ENCODE peak calls at places on chromosomes 5 and 9, in four cellular contexts. One of them, this sample, is unnamed. For H3K27me3, the result is how much of the 10 kb centered on the place peaks cover.

GRCh38 chr5:79750611-79751510 is 61.2 kb downstream of the CMYA5 start:
- DNase-seq in PC-9: no peak
- DNase-seq in IMR-90: no peak
- DNase-seq in MM.1S: no peak
- DNase-seq in this sample: no peak

GRCh38 chr5:169050146-169050571 is 250.8 kb downstream of the SLIT3 start:
- DNase-seq in IMR-90: no peak
- DNase-seq in PC-9: no peak
- DNase-seq in MM.1S: no peak
- DNase-seq in this sample: no peak

GRCh38 chr5:52725065-52725746 is 62.5 kb upstream of the ITGA1 start:
- DNase-seq in IMR-90: peak
- DNase-seq in PC-9: peak
- DNase-seq in MM.1S: peak
- DNase-seq in this sample: no peak

GRCh38 chr9:38346811-38347735 is 45.4 kb upstream of the ALDH1B1 start:
- DNase-seq in PC-9: no peak
- DNase-seq in IMR-90: no peak
- DNase-seq in MM.1S: no peak
- DNase-seq in this sample: no peak

GRCh38 chr5:36028816-36029465 is 37.7 kb downstream of the UGT3A2 start:
- DNase-seq in IMR-90: no peak
- DNase-seq in MM.1S: no peak
- DNase-seq in PC-9: no peak
- DNase-seq in this sample: no peak

GRCh38 chr5:102511666-102512065 is 12.9 kb upstream of the SLCO6A1 start:
- DNase-seq in PC-9: no peak
- DNase-seq in MM.1S: no peak
- DNase-seq in IMR-90: no peak
- DNase-seq in this sample: no peak

GRCh38 chr9:73042155-73042554 is 89.3 kb upstream of the ALDH1A1 start:
- DNase-seq in MM.1S: no peak
- DNase-seq in PC-9: no peak
- DNase-seq in IMR-90: no peak
- DNase-seq in this sample: no peak

GRCh38 chr9:101479337-101480045 is 43.9 kb upstream of the ALDOB start:
- DNase-seq in IMR-90: no peak
- DNase-seq in MM.1S: no peak
- DNase-seq in PC-9: no peak
- DNase-seq in this sample: no peak

GRCh38 chr5:57341380-57341979 is 141.1 kb downstream of the ACTBL2 start:
- DNase-seq in IMR-90: no peak
- DNase-seq in MM.1S: no peak
- DNase-seq in PC-9: no peak
- DNase-seq in this sample: no peak

GRCh38 chr9:33130501-33130900 is 36.6 kb downstream of the B4GALT1 start:
- DNase-seq in IMR-90: peak
- DNase-seq in MM.1S: no peak
- DNase-seq in PC-9: peak
- DNase-seq in this sample: no peak

GRCh38 chr5:124402144-124402581 is 344.3 kb downstream of the ZNF608 start:
- DNase-seq in PC-9: peak
- DNase-seq in IMR-90: peak
- DNase-seq in MM.1S: no peak
- DNase-seq in this sample: peak

GRCh38 chr9:135328485-135329417 is 150.8 kb upstream of the PPP1R26 start:
- DNase-seq in MM.1S: no peak
- DNase-seq in IMR-90: no peak
- DNase-seq in PC-9: no peak
- DNase-seq in this sample: no peak

GRCh38 chr5:3120013-3120412 is 368.5 kb upstream of the IRX2 start:
- DNase-seq in PC-9: no peak
- DNase-seq in IMR-90: no peak
- DNase-seq in MM.1S: no peak
- DNase-seq in this sample: no peak

DNA sequence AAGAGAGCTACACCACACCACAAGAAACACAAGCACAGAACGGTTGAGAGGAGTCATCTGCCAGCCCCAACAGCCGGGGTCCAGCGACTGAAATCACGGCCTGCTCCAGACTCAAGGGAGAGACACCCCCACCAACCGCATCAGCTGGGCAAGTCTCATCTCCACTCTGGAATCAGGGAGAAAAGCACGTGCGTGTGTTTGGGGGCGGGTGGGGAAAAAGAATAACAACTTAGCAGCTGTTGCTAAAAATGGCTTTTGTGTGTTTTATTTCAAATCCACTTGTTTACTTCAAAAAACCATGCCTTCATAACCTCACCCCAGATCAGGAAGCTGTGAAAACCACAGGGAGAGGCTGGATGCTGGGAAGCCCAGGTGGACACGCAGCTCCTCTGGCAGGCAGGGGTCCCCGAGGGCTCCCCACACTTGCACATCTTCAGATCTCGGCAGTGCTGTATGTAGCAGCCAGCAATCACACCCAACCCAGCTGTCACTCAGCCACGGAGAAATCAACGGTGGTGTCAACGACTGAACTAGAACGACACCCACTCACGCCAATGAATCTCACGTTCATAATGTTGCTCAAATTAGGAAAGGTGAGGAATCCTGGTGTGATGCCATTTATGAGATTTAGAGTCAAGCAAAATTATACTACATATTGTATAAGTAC is 19.0 kb downstream of the PNPLA7 start:
- DNase-seq in MM.1S: no peak
- DNase-seq in IMR-90: peak
- DNase-seq in PC-9: no peak
- DNase-seq in this sample: no peak
- H3K27ac ChIP-seq in MM.1S: no peak
- H3K27ac ChIP-seq in IMR-90: no peak
- H3K27ac ChIP-seq in PC-9: no peak
- H3K27ac ChIP-seq in this sample: no peak

DNA sequence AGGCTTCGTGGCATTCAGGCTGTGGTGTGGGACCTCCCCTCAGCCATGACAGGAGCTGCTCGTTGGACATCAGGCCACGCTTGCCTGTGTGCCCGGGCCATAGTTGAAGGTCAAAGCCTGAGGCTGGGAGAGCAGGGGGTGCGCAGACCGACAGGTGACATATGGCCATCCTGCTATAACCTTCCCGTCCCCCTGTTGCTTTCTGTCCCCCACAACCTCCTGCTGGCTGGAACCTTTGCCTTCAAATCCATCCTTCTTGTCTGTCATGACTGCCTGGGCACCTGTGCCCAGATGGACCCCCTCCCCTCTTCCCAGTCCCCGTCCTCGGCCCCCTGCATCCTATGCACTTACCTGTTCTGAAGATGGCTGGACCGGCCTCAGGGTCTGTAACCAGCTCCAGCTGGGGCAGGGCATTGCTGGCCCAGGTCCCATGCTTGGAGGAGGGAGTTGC is 83.2 kb downstream of the WNK2 start:
- DNase-seq in PC-9: no peak
- DNase-seq in IMR-90: no peak
- DNase-seq in MM.1S: no peak
- DNase-seq in this sample: no peak
- H3K27me3 ChIP-seq in PC-9: under half
- H3K27me3 ChIP-seq in IMR-90: under half
- H3K27me3 ChIP-seq in MM.1S: under half
- H3K27me3 ChIP-seq in this sample: under half

GRCh38 chr5:151081426-151082273 is 816 bp upstream of the TNIP1 start:
- DNase-seq in PC-9: no peak
- DNase-seq in IMR-90: peak
- DNase-seq in MM.1S: no peak
- DNase-seq in this sample: peak

GRCh38 chr5:151084363-151084762 is 3.5 kb upstream of the TNIP1 start:
- DNase-seq in IMR-90: peak
- DNase-seq in PC-9: no peak
- DNase-seq in MM.1S: no peak
- DNase-seq in this sample: peak

GRCh38 chr5:151082274-151082902 is 1.6 kb upstream of the TNIP1 start:
- DNase-seq in PC-9: no peak
- DNase-seq in IMR-90: peak
- DNase-seq in MM.1S: no peak
- DNase-seq in this sample: no peak

GRCh38 chr5:151080620-151081425 is at the start of gene TNIP1:
- DNase-seq in PC-9: peak
- DNase-seq in MM.1S: peak
- DNase-seq in IMR-90: peak
- DNase-seq in this sample: peak

DNA sequence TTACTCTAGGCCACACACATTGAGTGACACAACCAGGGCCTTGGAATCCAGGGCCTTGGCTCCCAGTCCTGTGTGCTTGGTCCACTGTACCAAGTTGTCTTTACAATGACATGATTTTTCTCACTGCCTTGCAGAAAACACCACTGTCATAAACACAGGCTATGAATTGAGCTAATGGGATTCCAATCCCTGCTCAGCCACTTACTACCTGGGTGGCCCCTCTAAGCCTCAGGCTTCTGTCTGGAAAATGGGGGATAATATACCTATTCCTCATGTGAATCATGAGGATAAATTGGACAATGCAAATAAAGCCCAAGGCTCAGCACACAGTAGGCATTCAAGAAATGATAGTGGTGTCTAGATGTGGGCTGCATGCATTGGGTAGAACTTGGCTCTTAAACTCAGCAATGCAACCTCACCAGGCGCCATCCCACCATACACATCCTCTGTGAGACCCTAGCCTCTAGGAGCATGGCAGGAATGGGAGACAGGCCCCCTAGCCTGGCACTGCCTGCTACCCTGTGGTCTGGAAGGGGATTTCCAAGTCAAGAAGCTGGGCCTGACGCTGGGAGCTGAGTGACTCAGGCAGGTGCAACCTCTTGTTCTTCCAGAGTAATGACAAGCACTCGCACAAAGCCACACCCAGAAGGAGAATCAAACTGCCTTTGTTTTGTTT is 2.3 kb upstream of the TNIP1 start:
- DNase-seq in IMR-90: peak
- DNase-seq in PC-9: peak
- DNase-seq in MM.1S: peak
- DNase-seq in this sample: peak
- H3K27ac ChIP-seq in IMR-90: no peak
- H3K27ac ChIP-seq in PC-9: peak
- H3K27ac ChIP-seq in MM.1S: peak
- H3K27ac ChIP-seq in this sample: peak

DNA sequence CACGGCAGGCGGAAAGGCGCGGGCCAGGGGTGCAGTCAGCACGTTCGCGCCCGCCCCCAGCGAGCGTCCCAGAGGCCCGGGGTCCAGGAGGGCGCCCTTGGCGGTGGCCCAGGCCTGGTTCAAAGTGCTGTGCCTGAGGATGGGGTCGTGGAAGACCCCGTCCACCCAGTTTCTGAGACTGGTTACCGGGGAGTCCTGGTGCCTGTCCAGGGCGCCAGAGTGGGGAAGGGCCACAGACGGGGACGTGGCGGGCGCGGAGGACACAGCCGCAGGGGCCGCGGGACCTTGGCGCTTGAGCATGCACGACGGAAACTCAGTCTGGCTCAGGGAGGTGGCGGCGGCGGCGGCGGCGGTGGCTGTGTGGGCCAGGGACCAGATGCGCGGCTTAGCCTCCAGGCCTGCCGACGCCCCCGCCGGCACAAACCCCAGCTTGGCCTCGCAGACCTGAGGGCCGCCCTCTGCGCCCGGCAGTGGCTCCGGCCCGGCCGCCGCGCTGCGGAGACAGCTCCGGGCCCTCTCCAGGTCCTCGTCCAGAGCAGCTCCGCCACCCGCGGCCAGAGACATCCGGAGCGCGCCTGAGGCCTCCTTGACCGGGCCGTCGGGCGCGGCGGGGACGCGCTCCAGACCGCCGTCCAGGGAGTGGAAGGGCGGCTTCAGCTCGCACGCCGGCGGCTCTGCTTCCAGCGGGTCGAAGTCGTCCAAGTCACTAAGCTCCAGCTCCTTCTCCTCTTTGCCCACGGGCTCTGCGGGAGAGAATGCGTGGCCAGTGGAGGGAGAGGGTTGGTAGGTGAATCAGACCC is 4.5 kb downstream of the IRX4 start:
- DNase-seq in PC-9: no peak
- DNase-seq in MM.1S: no peak
- DNase-seq in IMR-90: no peak
- DNase-seq in this sample: no peak
- H3K27me3 ChIP-seq in PC-9: under half
- H3K27me3 ChIP-seq in MM.1S: under half
- H3K27me3 ChIP-seq in IMR-90: half or more
- H3K27me3 ChIP-seq in this sample: under half

GRCh38 chr9:35520404-35520790 is 30.5 kb downstream of the RUSC2 start:
- DNase-seq in IMR-90: peak
- DNase-seq in MM.1S: no peak
- DNase-seq in PC-9: no peak
- DNase-seq in this sample: peak
- H3K27ac ChIP-seq in IMR-90: peak
- H3K27ac ChIP-seq in MM.1S: no peak
- H3K27ac ChIP-seq in PC-9: peak
- H3K27ac ChIP-seq in this sample: peak

GRCh38 chr5:170719551-170719950 is 64.0 kb upstream of the GABRP start:
- DNase-seq in PC-9: no peak
- DNase-seq in MM.1S: no peak
- DNase-seq in IMR-90: no peak
- DNase-seq in this sample: peak

GRCh38 chr5:170721681-170722080 is 61.8 kb upstream of the GABRP start:
- DNase-seq in PC-9: no peak
- DNase-seq in MM.1S: no peak
- DNase-seq in IMR-90: no peak
- DNase-seq in this sample: no peak

GRCh38 chr5:170720179-170720578 is 63.3 kb upstream of the GABRP start:
- DNase-seq in IMR-90: no peak
- DNase-seq in MM.1S: no peak
- DNase-seq in PC-9: no peak
- DNase-seq in this sample: peak

GRCh38 chr5:170722316-170722715 is 61.2 kb upstream of the GABRP start:
- DNase-seq in PC-9: no peak
- DNase-seq in IMR-90: no peak
- DNase-seq in MM.1S: no peak
- DNase-seq in this sample: peak

DNA sequence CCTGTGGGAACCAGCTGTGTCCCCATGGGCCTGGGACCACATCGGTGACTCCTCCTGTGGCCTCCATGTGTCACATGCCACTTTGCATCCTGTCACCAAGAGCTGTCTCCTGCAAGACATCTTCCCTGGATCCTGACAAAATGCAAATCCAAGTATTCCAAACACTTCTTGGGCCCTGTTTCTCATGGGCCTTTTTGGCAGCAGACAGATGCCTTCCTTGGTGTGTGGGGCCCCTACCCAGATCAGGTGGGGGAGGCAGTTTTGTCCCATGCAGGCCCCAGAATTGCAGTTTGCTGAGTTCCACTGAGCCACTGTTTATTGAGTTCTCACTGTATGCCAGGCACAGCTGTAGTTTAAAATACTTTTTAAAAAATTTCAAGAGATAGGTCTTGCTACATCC is 62.5 kb upstream of the GABRP start:
- DNase-seq in PC-9: no peak
- DNase-seq in IMR-90: no peak
- DNase-seq in MM.1S: no peak
- DNase-seq in this sample: peak
- H3K27me3 ChIP-seq in PC-9: under half
- H3K27me3 ChIP-seq in IMR-90: under half
- H3K27me3 ChIP-seq in MM.1S: under half
- H3K27me3 ChIP-seq in this sample: under half